ENCODE peak calls at places on chromosomes 2 and 18, in six cellular contexts. L, M, D, T, H and P are unnamed samples.

GRCh38 chr2:38537937-38538525 is 64.7 kb downstream of the HNRNPLL start:
- DNase-seq in L (no peak), M (no peak), D (no peak), T (no peak), H (no peak), P (no peak)

GRCh38 chr2:72176281-72176680 is 28.6 kb upstream of the CYP26B1 start:
- DNase-seq in L (no peak), M (no peak), D (no peak), T (no peak), H (no peak), P (no peak)

GRCh38 chr18:47756364-47757016 is 174.0 kb downstream of the SMAD2 start:
- DNase-seq in L (peak; percentile 68), M (peak; percentile 36), D (no peak), T (no peak), H (peak; percentile 46), P (peak; percentile 55)

GRCh38 chr2:157837851-157838441 is 38.2 kb downstream of the ACVR1 start:
- DNase-seq in L (no peak), M (peak; percentile 54), D (no peak), T (peak; percentile 69), H (no peak), P (peak; percentile 44)

GRCh38 chr2:188512456-188512855 is 220.8 kb downstream of the GULP1 start:
- DNase-seq in L (no peak), M (no peak), D (no peak), T (no peak), H (no peak), P (no peak)

GRCh38 chr2:47631840-47632398 is 151.0 kb upstream of the MSH6 start:
- DNase-seq in L (peak; percentile 46), M (no peak), D (no peak), T (no peak), H (peak; percentile 81), P (no peak)

GRCh38 chr18:68121826-68122225 is 593.1 kb downstream of the TMX3 start:
- DNase-seq in L (no peak), M (no peak), D (no peak), T (no peak), H (no peak), P (no peak)

GRCh38 chr2:154452906-154453493 is 245.5 kb upstream of the KCNJ3 start:
- DNase-seq in L (no peak), M (no peak), D (no peak), T (no peak), H (no peak), P (no peak)

GRCh38 chr18:31942301-31942998 is 478 bp downstream of the TRAPPC8 start:
- DNase-seq in L (peak; percentile 45), M (peak; percentile 36), D (no peak), T (peak; percentile 3), H (peak; percentile 31), P (peak; percentile 21)

GRCh38 chr2:106165064-106165463 is 29.0 kb downstream of the UXS1 start:
- DNase-seq in L (no peak), M (no peak), D (no peak), T (no peak), H (no peak), P (no peak)

GRCh38 chr18:58299936-58300335 is 255.9 kb downstream of the NEDD4L start:
- DNase-seq in L (no peak), M (no peak), D (no peak), T (no peak), H (no peak), P (no peak)

GRCh38 chr2:16245481-16246054 is 305.2 kb downstream of the MYCN start:
- DNase-seq in L (no peak), M (no peak), D (no peak), T (no peak), H (no peak), P (no peak)

GRCh38 chr18:46768166-46768921 is 11.5 kb upstream of the ST8SIA5 start:
- DNase-seq in L (no peak), M (peak; percentile 85), D (no peak), T (peak; percentile 9), H (no peak), P (no peak)

GRCh38 chr18:34595673-34596072 is 114.4 kb upstream of the DTNA start:
- DNase-seq in L (no peak), M (no peak), D (no peak), T (peak; percentile 47), H (peak; percentile 11), P (no peak)

GRCh38 chr2:240429341-240429871 is 6.1 kb upstream of the GPC1 start:
- DNase-seq in L (no peak), M (peak; percentile 18), D (peak; percentile 10), T (no peak), H (no peak), P (no peak)

GRCh38 chr18:36942264-36942663 is 113.3 kb downstream of the KIAA1328 start:
- DNase-seq in L (no peak), M (no peak), D (no peak), T (no peak), H (peak; percentile 33), P (no peak)

GRCh38 chr2:162301151-162301804 is 17.2 kb downstream of the IFIH1 start:
- DNase-seq in L (no peak), M (peak; percentile 36), D (peak; percentile 41), T (no peak), H (peak; percentile 44), P (peak; percentile 21)

GRCh38 chr18:50286391-50287027 is 983 bp downstream of the CXXC1 start:
- DNase-seq in L (peak; percentile 83), M (peak; percentile 36), D (no peak), T (no peak), H (no peak), P (peak; percentile 55)

GRCh38 chr2:109143214-109144187 is 14.5 kb downstream of the SH3RF3 start:
- DNase-seq in L (no peak), M (no peak), D (no peak), T (no peak), H (no peak), P (no peak)

GRCh38 chr18:48270929-48271328 is 138.3 kb downstream of the ZBTB7C start:
- DNase-seq in L (no peak), M (no peak), D (no peak), T (no peak), H (no peak), P (no peak)

GRCh38 chr2:101041413-101041812 is 39.3 kb downstream of the RPL31 start:
- DNase-seq in L (no peak), M (no peak), D (no peak), T (no peak), H (no peak), P (no peak)

GRCh38 chr2:217045725-217046475 is 186.0 kb upstream of the TNP1 start:
- DNase-seq in L (no peak), M (no peak), D (no peak), T (no peak), H (no peak), P (no peak)

GRCh38 chr2:169141713-169142352 is 72.5 kb downstream of the DHRS9 start:
- DNase-seq in L (peak; percentile 75), M (peak; percentile 41), D (no peak), T (no peak), H (peak; percentile 62), P (no peak)

GRCh38 chr2:20106746-20107145 is 55.3 kb upstream of the LAPTM4A start:
- DNase-seq in L (peak; percentile 63), M (peak; percentile 50), D (no peak), T (no peak), H (no peak), P (peak; percentile 81)

GRCh38 chr2:36485521-36485920 is 112.4 kb downstream of the FEZ2 start:
- DNase-seq in L (no peak), M (no peak), D (no peak), T (no peak), H (peak; percentile 87), P (peak; percentile 45)

GRCh38 chr2:11669454-11670291 is at the start of gene NTSR2:
- DNase-seq in L (peak; percentile 33), M (peak; percentile 75), D (peak; percentile 67), T (peak; percentile 50), H (peak; percentile 24), P (peak; percentile 58)

GRCh38 chr2:231725476-231725875 is 17.2 kb downstream of the PTMA start:
- DNase-seq in L (no peak), M (no peak), D (no peak), T (no peak), H (no peak), P (no peak)

DNA sequence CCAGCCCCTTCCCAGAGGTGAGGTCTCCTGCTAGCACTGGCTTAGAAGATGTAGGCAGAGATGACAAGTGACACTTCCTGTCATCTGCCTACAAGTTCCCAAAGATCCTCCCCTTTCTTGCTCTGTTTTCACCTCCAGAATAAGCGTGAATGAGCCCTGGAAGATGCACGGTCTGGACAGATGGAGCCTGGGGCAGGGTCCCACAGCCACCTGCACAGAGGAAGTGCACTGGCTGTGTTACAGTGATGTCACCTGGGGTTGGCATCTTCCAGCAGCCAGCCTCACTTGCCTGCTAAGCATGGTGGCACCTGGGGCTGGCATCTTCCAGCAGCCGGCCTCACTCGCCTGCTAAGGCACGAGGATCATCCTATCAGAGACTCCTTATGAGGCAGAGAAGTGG is 32.3 kb downstream of the TMEM18 start:
- DNase-seq in L (no peak), M (no peak), D (no peak), T (no peak), H (no peak), P (no peak)
- H3K27me3 ChIP-seq in L (no peaks in the 10 kb centered on the region), M (peaks cover 16% of the 10 kb centered on the region), D (no peaks in the 10 kb centered on the region), T (no peaks in the 10 kb centered on the region), H (no peaks in the 10 kb centered on the region), P (no peaks in the 10 kb centered on the region)

DNA sequence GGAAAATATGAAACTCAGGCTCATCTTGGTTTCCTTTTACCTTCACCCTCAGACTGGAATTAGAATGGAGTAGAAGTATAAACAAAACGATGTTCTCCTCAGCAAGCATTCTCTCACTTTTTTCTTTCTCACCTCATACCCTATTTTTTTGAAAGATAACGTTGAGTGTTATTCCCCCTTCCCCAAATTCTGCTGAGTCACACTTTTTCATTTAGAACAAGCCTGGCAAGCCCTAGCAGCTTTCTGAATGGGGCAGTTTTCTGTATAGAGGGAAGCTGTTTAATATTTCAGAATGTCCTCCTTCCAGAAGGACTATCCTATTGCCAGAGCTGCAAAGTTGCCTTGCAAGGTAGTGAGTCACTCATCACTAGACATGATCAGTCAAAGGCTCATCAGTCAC is 416.0 kb downstream of the RNF144A start:
- DNase-seq in L (no peak), M (no peak), D (no peak), T (no peak), H (no peak), P (no peak)
- H3K27ac ChIP-seq in L (no peak overlapping the region), M (no peak overlapping the region), D (no peak overlapping the region), T (no peak overlapping the region), H (no peak overlapping the region), P (no peak overlapping the region)

GRCh38 chr2:222297600-222297935 is 1.2 kb downstream of the PAX3 start:
- DNase-seq in L (no peak), M (no peak), D (no peak), T (no peak), H (no peak), P (peak; percentile 18)
- H3K27me3 ChIP-seq in L (peaks cover 96% of the 10 kb centered on the region), M (peaks cover 99% of the 10 kb centered on the region), D (peaks cover 93% of the 10 kb centered on the region), T (peaks cover 92% of the 10 kb centered on the region), H (peaks cover 87% of the 10 kb centered on the region), P (no peaks in the 10 kb centered on the region)

GRCh38 chr2:74201196-74201595 is 2.8 kb downstream of the MTHFD2 start:
- DNase-seq in L (no peak), M (peak; percentile 35), D (peak; percentile 37), T (no peak), H (no peak), P (no peak)

GRCh38 chr2:74204436-74204835 is 6.0 kb downstream of the MTHFD2 start:
- DNase-seq in L (no peak), M (no peak), D (no peak), T (no peak), H (no peak), P (no peak)

GRCh38 chr2:74199871-74200305 is 1.5 kb downstream of the MTHFD2 start:
- DNase-seq in L (no peak), M (no peak), D (no peak), T (no peak), H (no peak), P (no peak)

GRCh38 chr2:74199275-74199701 is 873 bp downstream of the MTHFD2 start:
- DNase-seq in L (no peak), M (no peak), D (no peak), T (no peak), H (peak; percentile 11), P (no peak)

GRCh38 chr2:74201596-74201995 is 3.2 kb downstream of the MTHFD2 start:
- DNase-seq in L (no peak), M (no peak), D (no peak), T (peak; percentile 20), H (no peak), P (no peak)
- H3K27ac ChIP-seq in L (no peak overlapping the region), M (peak overlapping the region; percentile 38), D (peak overlapping the region; percentile 91), T (peak overlapping the region; percentile 77), H (no peak overlapping the region), P (no peak overlapping the region)